ENCODE peak calls at places on chromosomes 2 and 18, in four cellular contexts. M, N, U and Z are unnamed samples.

GRCh38 chr18:72652990-72653593 is 109.0 kb upstream of the CBLN2 start:
- DNase-seq in N (no peak), M (peak; percentile 4), U (peak; percentile 65), Z (no peak)

GRCh38 chr2:233973786-233974185 is 56.6 kb downstream of the TRPM8 start:
- DNase-seq in U (no peak), N (no peak), M (no peak), Z (no peak)

GRCh38 chr2:105582952-105583660 is 161.6 kb upstream of the NCK2 start:
- DNase-seq in N (no peak), U (no peak), M (no peak), Z (peak; percentile 74)

GRCh38 chr2:209960676-209961630 is 41.5 kb upstream of the RPE start:
- DNase-seq in N (no peak), U (peak; percentile 68), M (peak; percentile 21), Z (no peak)

GRCh38 chr2:63444565-63445288 is 143.6 kb downstream of the WDPCP start:
- DNase-seq in M (no peak), N (no peak), U (no peak), Z (no peak)

GRCh38 chr2:144015655-144016245 is 504.2 kb downstream of the ZEB2 start:
- DNase-seq in N (no peak), M (no peak), U (peak; percentile 93), Z (peak; percentile 75)

GRCh38 chr2:17878222-17879136 is at the start of gene KCNS3:
- DNase-seq in N (no peak), U (peak; percentile 52), M (no peak), Z (no peak)

GRCh38 chr2:219398721-219399333 is 11.1 kb upstream of the DNPEP start:
- DNase-seq in U (peak; percentile 88), M (no peak), N (no peak), Z (no peak)

GRCh38 chr2:107633580-107634147 is 193.0 kb upstream of the RGPD4 start:
- DNase-seq in M (no peak), N (no peak), U (peak; percentile 83), Z (peak; percentile 67)

GRCh38 chr2:134782792-134783191 is 55.6 kb upstream of the ACMSD start:
- DNase-seq in N (no peak), U (no peak), M (peak; percentile 23), Z (no peak)
- H3K27ac ChIP-seq in N (no peak overlapping the region), U (no peak overlapping the region), M (no peak overlapping the region), Z (no peak overlapping the region)

DNA sequence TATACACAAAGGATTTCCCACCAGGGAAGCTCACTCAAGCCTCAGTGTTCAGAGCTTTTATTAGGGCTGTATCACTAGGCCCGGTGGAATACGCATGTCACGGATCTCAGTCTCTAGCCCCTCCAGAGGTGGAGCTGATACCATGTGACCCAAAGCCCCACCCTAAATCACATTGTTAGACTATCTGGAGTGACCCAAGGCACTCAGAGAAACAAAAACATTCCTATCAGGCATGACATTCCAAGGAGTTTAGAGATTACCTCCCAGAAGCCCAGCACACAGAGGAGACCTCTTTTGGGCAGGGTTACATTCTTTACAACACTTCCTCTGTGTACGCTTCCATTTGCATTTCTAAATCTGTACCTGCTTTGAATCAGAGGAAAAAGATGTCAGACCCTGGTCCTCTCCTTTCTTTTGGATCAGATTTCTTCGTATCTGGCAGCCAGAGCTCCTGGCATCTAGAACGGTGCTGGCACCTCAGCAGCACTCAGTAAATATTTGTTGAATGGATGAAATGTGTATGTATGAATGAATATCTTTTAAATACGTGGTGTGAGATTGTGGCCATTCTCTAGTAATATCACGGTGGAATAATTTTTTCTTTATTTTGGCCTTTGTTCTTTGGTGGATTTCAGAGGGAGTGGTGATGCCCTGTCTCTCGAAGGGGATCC is 37.7 kb upstream of the SMAD2 start:
- DNase-seq in N (no peak), U (no peak), M (no peak), Z (no peak)
- H3K27ac ChIP-seq in N (peak overlapping the region; percentile 84), U (no peak overlapping the region), M (no peak overlapping the region), Z (no peak overlapping the region)

GRCh38 chr2:136439277-136439676 is 321.3 kb upstream of the CXCR4 start:
- DNase-seq in N (no peak), M (no peak), U (no peak), Z (no peak)

GRCh38 chr2:136436921-136437320 is 319.0 kb upstream of the CXCR4 start:
- DNase-seq in M (no peak), N (no peak), U (no peak), Z (no peak)

GRCh38 chr2:136437461-136437860 is 319.5 kb upstream of the CXCR4 start:
- DNase-seq in M (no peak), U (no peak), N (no peak), Z (no peak)

GRCh38 chr2:136434251-136434715 is 316.3 kb upstream of the CXCR4 start:
- DNase-seq in M (no peak), N (no peak), U (no peak), Z (no peak)
- H3K27ac ChIP-seq in M (no peak overlapping the region), N (no peak overlapping the region), U (no peak overlapping the region), Z (no peak overlapping the region)

DNA sequence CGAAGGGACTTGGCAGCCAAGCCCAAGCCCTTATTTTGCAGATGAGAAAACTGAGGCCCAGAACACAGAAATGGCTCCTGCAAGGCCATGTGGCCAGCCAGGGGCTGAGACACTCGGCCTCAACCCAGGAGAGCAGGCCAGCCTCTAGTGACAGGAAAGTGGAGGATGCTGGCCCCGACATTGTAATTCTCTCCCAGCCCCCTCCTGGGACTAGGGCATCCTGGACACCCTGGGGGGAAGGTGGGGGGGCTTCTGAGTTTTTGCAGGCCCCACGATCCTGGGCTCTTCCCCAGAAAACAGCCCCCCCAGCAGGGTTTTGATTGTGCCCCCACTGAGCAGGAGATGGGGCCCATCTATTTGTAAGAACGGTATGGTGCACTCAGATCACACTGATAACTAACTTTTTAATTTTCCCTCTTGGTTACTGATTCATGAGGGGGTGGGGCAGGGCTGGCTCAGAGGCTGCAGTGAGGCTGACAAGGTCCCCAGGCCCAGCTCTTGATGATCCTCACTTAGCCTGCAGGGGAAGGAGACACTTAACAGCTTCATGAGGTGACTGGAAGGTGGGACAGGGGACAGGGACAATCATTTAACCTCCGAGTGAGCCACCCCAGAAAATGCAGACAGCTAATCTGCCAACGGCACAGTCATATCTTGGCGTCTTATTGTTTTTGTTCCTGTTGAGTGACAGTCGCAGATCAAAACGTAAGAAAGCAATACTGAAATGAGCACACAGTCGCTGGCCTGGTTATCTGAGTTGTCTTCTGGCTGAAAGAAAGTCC is 18.9 kb downstream of the SMAD7 start:
- DNase-seq in M (peak; percentile 33), N (no peak), U (no peak), Z (no peak)
- H3K27ac ChIP-seq in M (peak overlapping the region; percentile 8), N (peak overlapping the region; percentile 97), U (no peak overlapping the region), Z (peak overlapping the region; percentile 99)

GRCh38 chr2:8480936-8481335 is 200.9 kb upstream of the ID2 start:
- DNase-seq in N (no peak), M (no peak), U (no peak), Z (no peak)
- H3K27ac ChIP-seq in N (no peak overlapping the region), M (peak overlapping the region; percentile 14), U (no peak overlapping the region), Z (no peak overlapping the region)